ENCODE peak calls at places on chromosomes 13 and 19, in five cellular contexts. One of them, this sample, is unnamed.

GRCh38 chr19:47735131-47735530 is 10.2 kb upstream of the NOP53 start:
- DNase-seq in CD8-positive, alpha-beta T cell: no peak
- DNase-seq in H9: peak
- DNase-seq in lower leg skin: no peak
- DNase-seq in osteocyte: no peak
- DNase-seq in this sample: no peak

GRCh38 chr13:45849408-45849807 is 2.1 kb downstream of the SIAH3 start:
- DNase-seq in CD8-positive, alpha-beta T cell: no peak
- DNase-seq in H9: no peak
- DNase-seq in lower leg skin: no peak
- DNase-seq in osteocyte: no peak
- DNase-seq in this sample: no peak

GRCh38 chr19:30449673-30450072 is 77.5 kb downstream of the ZNF536 start:
- DNase-seq in CD8-positive, alpha-beta T cell: no peak
- DNase-seq in H9: no peak
- DNase-seq in lower leg skin: no peak
- DNase-seq in osteocyte: no peak
- DNase-seq in this sample: no peak

GRCh38 chr13:29589967-29590366 is 5.5 kb downstream of the SLC7A1 start:
- DNase-seq in CD8-positive, alpha-beta T cell: no peak
- DNase-seq in H9: peak
- DNase-seq in lower leg skin: no peak
- DNase-seq in osteocyte: no peak
- DNase-seq in this sample: no peak

GRCh38 chr13:40137400-40137799 is 481.9 kb downstream of the COG6 start:
- DNase-seq in CD8-positive, alpha-beta T cell: no peak
- DNase-seq in H9: no peak
- DNase-seq in lower leg skin: no peak
- DNase-seq in osteocyte: no peak
- DNase-seq in this sample: no peak

GRCh38 chr19:36876993-36877938 is 26.6 kb downstream of the ZNF345 start:
- DNase-seq in CD8-positive, alpha-beta T cell: no peak
- DNase-seq in H9: no peak
- DNase-seq in lower leg skin: no peak
- DNase-seq in osteocyte: no peak
- DNase-seq in this sample: no peak

GRCh38 chr13:66353664-66354063 is 876.5 kb downstream of the PCDH9 start:
- DNase-seq in CD8-positive, alpha-beta T cell: no peak
- DNase-seq in H9: no peak
- DNase-seq in lower leg skin: no peak
- DNase-seq in osteocyte: no peak
- DNase-seq in this sample: no peak

GRCh38 chr19:44890366-44891015 is 563 bp upstream of the TOMM40 start:
- DNase-seq in CD8-positive, alpha-beta T cell: peak
- DNase-seq in H9: peak
- DNase-seq in lower leg skin: peak
- DNase-seq in osteocyte: peak
- DNase-seq in this sample: peak

GRCh38 chr19:13001502-13002388 is 6.5 kb downstream of the NFIX start:
- DNase-seq in CD8-positive, alpha-beta T cell: no peak
- DNase-seq in H9: no peak
- DNase-seq in lower leg skin: peak
- DNase-seq in osteocyte: no peak
- DNase-seq in this sample: no peak

GRCh38 chr13:36820222-36820621 is 1.2 kb downstream of the RFXAP start:
- DNase-seq in CD8-positive, alpha-beta T cell: no peak
- DNase-seq in H9: no peak
- DNase-seq in lower leg skin: no peak
- DNase-seq in osteocyte: no peak
- DNase-seq in this sample: no peak

GRCh38 chr19:16249826-16250434 is 52.2 kb downstream of the AP1M1 start:
- DNase-seq in CD8-positive, alpha-beta T cell: no peak
- DNase-seq in H9: no peak
- DNase-seq in lower leg skin: no peak
- DNase-seq in osteocyte: no peak
- DNase-seq in this sample: no peak

GRCh38 chr19:18282021-18282787 is 782 bp upstream of the JUND start:
- DNase-seq in CD8-positive, alpha-beta T cell: no peak
- DNase-seq in H9: no peak
- DNase-seq in lower leg skin: no peak
- DNase-seq in osteocyte: no peak
- DNase-seq in this sample: no peak
- TF ChIP-seq CTCF in CD8-positive, alpha-beta T cell: no peak
- TF ChIP-seq CTCF in H9: no peak
- TF ChIP-seq CTCF in lower leg skin: no peak
- TF ChIP-seq CTCF in osteocyte: peak
- TF ChIP-seq CTCF in this sample: peak

GRCh38 chr19:49691243-49692101 is 556 bp downstream of the CPT1C start:
- DNase-seq in CD8-positive, alpha-beta T cell: no peak
- DNase-seq in H9: peak
- DNase-seq in lower leg skin: no peak
- DNase-seq in osteocyte: peak
- DNase-seq in this sample: peak

GRCh38 chr19:49688531-49689132 is 762 bp upstream of the ADM5 start:
- DNase-seq in CD8-positive, alpha-beta T cell: no peak
- DNase-seq in H9: peak
- DNase-seq in lower leg skin: no peak
- DNase-seq in osteocyte: no peak
- DNase-seq in this sample: no peak

GRCh38 chr19:49689133-49690072 is at the start of gene ADM5:
- DNase-seq in CD8-positive, alpha-beta T cell: peak
- DNase-seq in H9: peak
- DNase-seq in lower leg skin: no peak
- DNase-seq in osteocyte: no peak
- DNase-seq in this sample: peak

GRCh38 chr19:49690656-49691242 is at the start of gene CPT1C:
- DNase-seq in CD8-positive, alpha-beta T cell: peak
- DNase-seq in H9: peak
- DNase-seq in lower leg skin: peak
- DNase-seq in osteocyte: peak
- DNase-seq in this sample: peak

DNA sequence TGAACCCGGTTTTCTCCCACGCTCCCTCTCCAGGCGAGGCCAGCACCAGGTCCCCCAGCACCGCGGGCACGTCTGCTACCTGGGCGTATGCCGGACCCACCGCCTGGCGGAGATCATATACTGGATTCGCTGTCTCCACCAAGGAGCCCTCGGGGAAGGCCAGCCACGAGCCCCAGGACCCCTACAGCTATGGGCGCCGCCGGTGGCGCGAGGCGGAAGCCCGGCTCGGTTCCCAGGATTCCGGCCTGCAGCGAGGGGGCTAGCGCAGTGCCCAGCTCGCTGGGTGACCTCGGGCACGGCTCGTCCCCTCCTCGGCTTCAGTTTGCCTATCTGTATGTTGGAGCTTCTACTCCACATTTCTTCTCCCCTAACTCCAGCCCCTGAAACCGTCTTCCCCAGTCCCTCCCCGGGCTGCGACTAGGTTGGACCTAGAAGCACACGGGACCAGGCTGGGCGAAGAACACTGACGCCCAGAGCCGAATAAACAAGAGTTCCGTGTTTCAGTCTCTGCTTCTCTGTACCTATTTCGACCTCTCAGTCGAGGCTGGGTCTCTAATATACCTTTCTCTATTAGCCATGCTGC is 752 bp upstream of the CPT1C start:
- DNase-seq in CD8-positive, alpha-beta T cell: no peak
- DNase-seq in H9: no peak
- DNase-seq in lower leg skin: no peak
- DNase-seq in osteocyte: no peak
- DNase-seq in this sample: no peak
- TF ChIP-seq CTCF in CD8-positive, alpha-beta T cell: no peak
- TF ChIP-seq CTCF in H9: no peak
- TF ChIP-seq CTCF in lower leg skin: no peak
- TF ChIP-seq CTCF in osteocyte: no peak
- TF ChIP-seq CTCF in this sample: peak

GRCh38 chr19:1223018-1223855 is 14.6 kb downstream of the CBARP start:
- DNase-seq in CD8-positive, alpha-beta T cell: no peak
- DNase-seq in H9: peak
- DNase-seq in lower leg skin: no peak
- DNase-seq in osteocyte: no peak
- DNase-seq in this sample: no peak
- TF ChIP-seq CTCF in CD8-positive, alpha-beta T cell: no peak
- TF ChIP-seq CTCF in H9: peak
- TF ChIP-seq CTCF in lower leg skin: no peak
- TF ChIP-seq CTCF in osteocyte: peak
- TF ChIP-seq CTCF in this sample: peak

DNA sequence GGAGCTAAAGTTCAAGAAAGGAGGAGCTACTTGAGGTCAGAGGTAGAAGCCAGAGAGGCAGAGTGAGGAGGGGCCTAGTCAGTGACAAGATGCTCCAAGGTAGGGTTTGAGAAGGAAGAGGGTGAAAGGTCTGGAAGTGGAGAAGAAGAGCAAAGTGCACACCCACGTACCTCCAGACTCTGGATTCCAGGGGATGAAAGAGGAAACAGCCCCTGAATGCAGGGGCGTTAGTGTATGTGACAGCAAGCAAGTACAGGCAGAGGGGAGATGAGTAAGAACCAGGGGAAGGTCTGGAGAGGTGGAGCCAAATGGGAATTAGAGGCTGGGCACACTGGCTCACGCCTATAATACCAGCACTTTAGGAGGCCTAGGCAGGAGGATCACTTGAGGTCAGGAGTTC is 8.7 kb downstream of the RPS28 start:
- DNase-seq in CD8-positive, alpha-beta T cell: no peak
- DNase-seq in H9: no peak
- DNase-seq in lower leg skin: no peak
- DNase-seq in osteocyte: no peak
- DNase-seq in this sample: no peak
- TF ChIP-seq CTCF in CD8-positive, alpha-beta T cell: no peak
- TF ChIP-seq CTCF in H9: no peak
- TF ChIP-seq CTCF in lower leg skin: no peak
- TF ChIP-seq CTCF in osteocyte: no peak
- TF ChIP-seq CTCF in this sample: no peak

This sample was measured in type B pancreatic cell.